ENCODE peak calls at places on chromosomes 2 and 18, in four cellular contexts. Z is HCT116, D is GM23338, V is A549. S is an unnamed sample.

GRCh38 chr18:22164337-22165048 is 4.9 kb upstream of the GATA6 start:
- DNase-seq in Z (no peak), V (no peak), D (no peak), S (no peak)

GRCh38 chr2:201854841-201855240 is 48.5 kb downstream of the CDK15 start:
- DNase-seq in D (no peak), V (no peak), Z (no peak), S (no peak)

GRCh38 chr2:227460079-227460485 is 11.9 kb upstream of the AGFG1 start:
- DNase-seq in D (no peak), V (no peak), Z (no peak), S (no peak)

GRCh38 chr18:45528712-45529336 is 86.5 kb upstream of the SLC14A2 start:
- DNase-seq in V (no peak), D (no peak), Z (no peak), S (no peak)

GRCh38 chr2:10448646-10449480 is 736 bp upstream of the ODC1 start:
- DNase-seq in V (peak), D (peak), Z (peak), S (no peak)

GRCh38 chr2:230411484-230412368 is 4.3 kb upstream of the SP100 start:
- DNase-seq in Z (no peak), V (peak), D (peak), S (no peak)

GRCh38 chr2:16111838-16112210 is 171.5 kb downstream of the MYCN start:
- DNase-seq in V (no peak), D (no peak), Z (no peak), S (no peak)

GRCh38 chr2:121866789-121867188 is 111.3 kb downstream of the TSN start:
- DNase-seq in Z (no peak), V (no peak), D (no peak), S (no peak)

GRCh38 chr2:225637199-225637598 is 237.7 kb downstream of the NYAP2 start:
- DNase-seq in D (no peak), Z (no peak), V (no peak), S (no peak)

GRCh38 chr2:8380026-8380425 is 301.8 kb upstream of the ID2 start:
- DNase-seq in D (no peak), Z (no peak), V (no peak), S (no peak)

GRCh38 chr2:667332-668000 is 9.7 kb downstream of the TMEM18 start:
- DNase-seq in V (peak), D (peak), Z (peak), S (no peak)

GRCh38 chr2:136255648-136256461 is 137.9 kb upstream of the CXCR4 start:
- DNase-seq in V (no peak), D (no peak), Z (no peak), S (no peak)

GRCh38 chr18:54218299-54218698 is 6.2 kb downstream of the MBD2 start:
- DNase-seq in Z (no peak), D (no peak), V (no peak), S (no peak)

GRCh38 chr2:199477277-199477834 is 19.6 kb upstream of the SATB2 start:
- DNase-seq in D (no peak), Z (no peak), V (no peak), S (no peak)

GRCh38 chr2:74162951-74163350 is 15.2 kb upstream of the BOLA3 start:
- DNase-seq in V (no peak), Z (no peak), D (no peak), S (no peak)

GRCh38 chr2:32958836-32959235 is 12.1 kb downstream of the LTBP1 start:
- DNase-seq in V (no peak), D (no peak), Z (no peak), S (no peak)

GRCh38 chr2:232496508-232497373 is 9.1 kb upstream of the ECEL1 start:
- DNase-seq in Z (no peak), V (no peak), D (no peak), S (no peak)

GRCh38 chr2:12755384-12755783 is 38.6 kb downstream of the TRIB2 start:
- DNase-seq in D (no peak), V (no peak), Z (no peak), S (no peak)

GRCh38 chr2:176126929-176127768 is 2.4 kb upstream of the HOXD8 start:
- DNase-seq in V (peak), D (peak), Z (no peak), S (no peak)

GRCh38 chr2:178477443-178478099 is 829 bp downstream of the FKBP7 start:
- DNase-seq in Z (no peak), V (no peak), D (no peak), S (no peak)

GRCh38 chr2:128406629-128407252 is 88.1 kb upstream of the HS6ST1 start:
- DNase-seq in Z (no peak), V (no peak), D (no peak), S (no peak)

GRCh38 chr2:45045706-45046105 is 36.5 kb upstream of the SIX2 start:
- DNase-seq in Z (no peak), V (no peak), D (no peak), S (no peak)

GRCh38 chr2:133568172-133568571 is at the start of gene NCKAP5:
- DNase-seq in V (peak), Z (no peak), D (peak), S (no peak)

GRCh38 chr2:96408631-96409542 is 73.3 kb downstream of the NCAPH start:
- DNase-seq in V (peak), D (no peak), Z (no peak), S (no peak)

GRCh38 chr2:67510745-67511144 is 113.6 kb downstream of the ETAA1 start:
- DNase-seq in V (no peak), D (no peak), Z (no peak), S (no peak)

GRCh38 chr2:62196278-62196901 is 475 bp downstream of the B3GNT2 start:
- DNase-seq in V (peak), D (peak), Z (no peak), S (no peak)

GRCh38 chr2:177393381-177393780 is 808 bp downstream of the AGPS start:
- DNase-seq in Z (no peak), D (no peak), V (no peak), S (no peak)

GRCh38 chr2:85920810-85921545 is 32.2 kb upstream of the ST3GAL5 start:
- DNase-seq in V (peak), Z (no peak), D (no peak), S (no peak)

GRCh38 chr2:20992201-20992711 is 51.6 kb downstream of the APOB start:
- DNase-seq in Z (no peak), D (peak), V (peak), S (no peak)

GRCh38 chr2:232927793-232928563 is 57.9 kb downstream of the SNORC start:
- DNase-seq in D (peak), V (no peak), Z (no peak), S (no peak)

GRCh38 chr2:53768233-53768542 is 584 bp downstream of the CHAC2 start:
- DNase-seq in D (peak), V (no peak), Z (no peak), S (no peak)

GRCh38 chr2:221529943-221530652 is 42.0 kb downstream of the EPHA4 start:
- DNase-seq in D (no peak), Z (no peak), V (peak), S (no peak)

GRCh38 chr2:207333599-207334308 is 168.0 kb upstream of the KLF7 start:
- DNase-seq in Z (no peak), D (no peak), V (no peak), S (no peak)

GRCh38 chr18:54359233-54359632 is 1.5 kb downstream of the C18orf54 start:
- DNase-seq in D (no peak), Z (no peak), V (no peak), S (no peak)

GRCh38 chr2:36235877-36236276 is 119.7 kb upstream of the CRIM1 start:
- DNase-seq in Z (no peak), V (no peak), D (no peak), S (no peak)

GRCh38 chr2:172160839-172161238 is 58.1 kb upstream of the DLX2 start:
- DNase-seq in V (no peak), D (no peak), Z (no peak), S (no peak)

GRCh38 chr2:86052676-86053075 is 53.0 kb downstream of the POLR1A start:
- DNase-seq in Z (no peak), D (no peak), V (no peak), S (no peak)

GRCh38 chr2:221203138-221203537 is 369.0 kb downstream of the EPHA4 start:
- DNase-seq in Z (no peak), V (no peak), D (no peak), S (no peak)

GRCh38 chr2:234881413-234882241 is 70.2 kb upstream of the SH3BP4 start:
- DNase-seq in D (peak), V (peak), Z (peak), S (peak)

GRCh38 chr2:234879671-234880455 is 72.0 kb upstream of the SH3BP4 start:
- DNase-seq in D (no peak), V (peak), Z (peak), S (peak)

GRCh38 chr2:234884591-234884990 is 67.2 kb upstream of the SH3BP4 start:
- DNase-seq in D (no peak), Z (no peak), V (no peak), S (no peak)

GRCh38 chr2:234885113-234885512 is 66.7 kb upstream of the SH3BP4 start:
- DNase-seq in D (peak), V (no peak), Z (no peak), S (no peak)

DNA sequence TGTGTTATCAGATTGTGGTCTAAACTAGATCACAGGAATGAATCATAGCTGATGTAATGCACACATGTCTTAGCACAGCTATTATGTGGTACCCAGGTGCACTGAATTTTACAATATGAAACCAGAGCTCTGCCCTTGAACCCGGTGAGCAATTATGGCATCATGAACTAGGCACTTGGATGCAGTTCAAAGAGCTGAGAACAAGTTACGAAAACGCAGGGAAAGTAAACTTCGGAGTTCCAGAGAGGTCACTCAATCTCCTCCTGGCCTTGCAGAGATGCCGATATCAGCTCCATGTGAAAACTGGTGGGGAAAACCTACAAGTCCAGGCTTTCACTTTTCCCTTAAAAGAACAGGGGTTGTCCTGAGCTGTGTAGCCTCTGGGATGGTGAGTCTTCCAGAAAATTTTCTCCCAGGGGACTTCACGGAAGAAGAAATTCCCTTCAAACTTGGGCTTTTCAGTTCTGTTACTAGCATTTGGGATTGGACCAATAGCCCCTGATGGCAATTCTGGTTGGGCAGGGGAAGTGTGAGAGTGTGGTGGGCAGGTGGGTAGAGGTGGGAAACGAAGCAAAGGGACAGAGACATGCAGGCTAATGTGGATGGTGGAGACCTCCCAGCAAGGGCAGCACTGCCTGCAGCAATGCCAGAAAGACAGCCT is 71.1 kb upstream of the SH3BP4 start:
- DNase-seq in V (peak), Z (peak), D (no peak), S (peak)
- H3K4me3 ChIP-seq in V (peak), Z (peak), D (no peak), S (no peak)

DNA sequence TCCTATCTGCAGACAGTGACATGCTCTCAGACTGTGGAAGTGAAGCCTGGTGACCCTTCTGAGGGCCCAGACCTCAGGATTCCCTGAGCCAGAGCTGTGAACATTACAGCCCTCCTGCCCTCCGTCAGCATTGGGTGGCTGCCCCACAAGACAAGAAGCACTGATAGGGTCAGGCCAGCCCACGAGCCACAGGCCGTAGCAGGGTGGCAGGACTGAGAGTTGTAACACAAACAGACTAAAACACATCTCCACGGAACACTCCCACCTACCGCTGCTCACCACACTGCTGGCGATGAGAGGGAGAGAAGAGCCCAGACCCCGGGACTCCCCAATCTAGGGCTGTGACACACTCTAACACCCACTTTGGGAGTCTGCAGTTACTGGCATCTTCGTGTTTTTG is 264.8 kb upstream of the FSIP2 start:
- DNase-seq in Z (no peak), D (no peak), V (no peak), S (no peak)
- TF ChIP-seq REST in Z (no peak), D (no peak), V (no peak), S (no peak)

GRCh38 chr2:39435254-39435653 is 1.8 kb downstream of the MAP4K3 start:
- DNase-seq in D (peak), Z (no peak), V (no peak), S (no peak)
- H3K4me3 ChIP-seq in D (peak), Z (no peak), V (peak), S (peak)

DNA sequence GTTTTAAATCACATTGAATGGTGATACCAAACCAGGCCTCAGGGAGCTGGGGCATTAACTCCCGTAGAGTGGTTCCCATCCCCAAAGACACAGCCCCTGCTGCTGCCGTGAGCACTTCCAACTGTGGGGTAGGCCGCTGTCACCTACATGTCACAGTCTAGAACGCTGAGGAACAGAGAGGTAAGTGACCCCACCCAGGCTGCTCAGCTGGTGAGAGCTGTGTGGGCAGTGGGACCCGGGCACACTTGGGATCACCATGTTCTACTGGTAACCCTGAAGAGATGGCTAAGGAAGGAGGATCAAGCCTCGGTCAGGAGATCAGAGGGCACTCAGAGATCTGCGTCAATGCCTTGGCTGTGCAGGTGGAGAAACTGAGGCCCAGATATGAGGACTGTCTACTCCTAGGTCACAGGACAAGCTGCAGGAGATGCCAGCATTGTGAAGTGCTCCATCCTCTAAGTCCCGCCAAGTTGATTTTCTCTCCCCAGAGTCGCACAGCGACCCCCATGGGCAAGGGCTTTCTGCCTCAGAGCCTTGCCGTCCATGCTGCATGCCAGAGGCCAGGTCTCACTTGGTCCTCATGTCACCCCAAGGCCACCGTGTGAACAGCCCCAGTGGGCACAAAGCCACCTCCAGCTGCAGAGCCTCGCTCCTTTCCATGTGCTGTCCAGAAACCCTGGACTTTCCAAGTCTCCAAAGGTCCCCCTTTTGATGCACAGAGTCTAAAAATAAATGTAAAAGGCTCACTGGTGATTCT is 144.2 kb upstream of the OTOS start:
- DNase-seq in Z (no peak), V (no peak), D (no peak), S (no peak)
- TF ChIP-seq REST in Z (no peak), V (no peak), D (no peak), S (no peak)

DNA sequence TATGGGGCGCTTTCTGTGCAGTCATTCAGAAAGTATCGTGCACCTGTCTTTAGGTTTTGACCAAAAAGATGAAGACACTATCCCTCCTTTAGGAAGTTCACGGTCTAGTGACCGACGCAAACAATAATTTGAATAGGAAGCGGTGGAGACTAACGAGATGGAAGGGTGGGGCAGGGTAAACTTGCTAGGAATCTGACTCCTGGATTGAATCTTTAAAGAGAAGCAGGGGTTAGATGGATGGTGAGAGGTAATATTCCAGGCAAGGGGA is 636 bp upstream of the TXNL1 start:
- DNase-seq in Z (no peak), D (peak), V (no peak), S (no peak)
- H3K4me3 ChIP-seq in Z (peak), D (peak), V (peak), S (peak)

DNA sequence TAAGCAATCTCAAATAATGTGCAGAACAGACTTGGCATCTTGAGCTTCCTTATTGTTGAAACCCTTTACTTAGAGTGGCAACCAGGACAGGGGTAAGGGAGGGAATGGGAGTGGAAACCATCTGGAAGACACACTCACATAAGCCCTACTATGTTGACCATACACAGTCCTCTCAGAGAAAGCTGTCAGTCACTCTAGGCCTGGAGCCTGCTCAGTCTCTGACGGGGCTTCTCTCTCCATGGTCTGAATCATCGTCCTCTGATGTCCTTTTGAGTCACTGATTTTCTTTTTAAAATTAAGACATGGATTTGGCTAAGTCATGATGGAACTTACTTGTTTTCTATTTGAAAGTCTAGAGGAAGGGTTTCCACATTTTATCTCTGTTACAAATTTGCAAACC is 74.0 kb downstream of the MYO1B start:
- DNase-seq in Z (no peak), D (no peak), V (peak), S (no peak)
- TF ChIP-seq REST in Z (no peak), D (no peak), V (no peak), S (no peak)

GRCh38 chr2:239288951-239289481 is 111.8 kb downstream of the HDAC4 start:
- DNase-seq in Z (no peak), V (no peak), D (no peak), S (no peak)
- H3K4me3 ChIP-seq in Z (no peak), V (no peak), D (no peak), S (no peak)